ENCODE peak calls at places on chromosomes 6 and 20, in ten cellular contexts. D is right cardiac atrium, S is progenitor cell of endocrine pancreas, G is iris pigment epithelial cell, J is Kasumi-1, R is HEK293T, V is hypothalamus, W is left cardiac atrium, F is lower lobe of right lung, L is kidney. U is an unnamed sample.

GRCh38 chr6:157813191-157813590 is 9.9 kb upstream of the SNX9 start:
- DNase-seq in J (no peak), F (no peak), S (no peak), V (no peak), D (peak), L (no peak), G (no peak), R (no peak), W (no peak), U (peak)

GRCh38 chr6:108914235-108915022 is 66.2 kb downstream of the ARMC2 start:
- DNase-seq in R (peak), F (no peak), G (no peak), L (no peak), S (no peak), W (no peak), D (no peak), V (no peak), J (peak), U (no peak)

GRCh38 chr6:27847706-27848105 is 64.5 kb downstream of the OR2B2 start:
- DNase-seq in W (no peak), L (no peak), S (no peak), R (no peak), J (no peak), F (no peak), V (no peak), G (peak), D (no peak), U (no peak)

GRCh38 chr6:126625019-126625418 is 285.1 kb downstream of the CENPW start:
- DNase-seq in W (no peak), G (peak), L (no peak), J (peak), F (no peak), R (no peak), D (no peak), S (peak), V (no peak), U (no peak)

GRCh38 chr6:106702451-106703110 is 73.2 kb downstream of the QRSL1 start:
- DNase-seq in G (no peak), S (no peak), J (no peak), W (no peak), R (no peak), F (peak), L (no peak), D (no peak), V (no peak), U (no peak)

GRCh38 chr6:158083687-158084325 is 84.3 kb downstream of the SERAC1 start:
- DNase-seq in V (no peak), R (no peak), J (no peak), F (no peak), W (no peak), G (no peak), S (no peak), D (no peak), L (no peak), U (no peak)

GRCh38 chr20:57170343-57170742 is 96.1 kb downstream of the BMP7 start:
- DNase-seq in R (no peak), J (no peak), W (no peak), S (no peak), L (no peak), D (no peak), V (no peak), F (no peak), G (no peak), U (no peak)

GRCh38 chr20:58702859-58703648 is 10.5 kb downstream of the NPEPL1 start:
- DNase-seq in W (no peak), D (no peak), G (no peak), L (no peak), V (no peak), F (no peak), J (no peak), S (no peak), R (no peak), U (peak)

GRCh38 chr6:35236223-35236622 is 22.5 kb downstream of the SCUBE3 start:
- DNase-seq in V (no peak), L (no peak), W (no peak), S (no peak), G (no peak), J (no peak), D (no peak), R (no peak), F (no peak), U (no peak)

GRCh38 chr6:43977404-43978111 is 149.7 kb downstream of the MRPL14 start:
- DNase-seq in L (no peak), V (no peak), G (no peak), S (no peak), J (no peak), D (no peak), R (no peak), F (no peak), W (no peak), U (no peak)

GRCh38 chr20:34108616-34109174 is 3.3 kb downstream of the EIF2S2 start:
- DNase-seq in G (no peak), J (no peak), F (no peak), L (no peak), V (no peak), D (no peak), W (no peak), S (no peak), R (no peak), U (no peak)

GRCh38 chr6:42110683-42111082 is 31.7 kb downstream of the C6orf132 start:
- DNase-seq in V (no peak), W (no peak), J (no peak), R (no peak), G (no peak), D (no peak), S (no peak), L (no peak), F (no peak), U (no peak)

GRCh38 chr20:57143173-57143572 is 123.3 kb downstream of the BMP7 start:
- DNase-seq in G (no peak), D (no peak), J (no peak), W (no peak), F (no peak), L (no peak), S (no peak), V (no peak), R (no peak), U (no peak)

GRCh38 chr6:4374231-4374630 is 238.9 kb upstream of the ECI2 start:
- DNase-seq in J (no peak), W (no peak), R (no peak), F (no peak), S (no peak), L (no peak), G (no peak), V (no peak), D (no peak), U (no peak)

GRCh38 chr6:125986956-125987617 is 747 bp downstream of the TRMT11 start:
- DNase-seq in J (peak), L (no peak), W (no peak), V (no peak), D (no peak), G (peak), R (peak), S (no peak), F (no peak), U (no peak)

GRCh38 chr6:26550250-26550993 is 12.3 kb downstream of the HMGN4 start:
- DNase-seq in F (peak), R (no peak), L (peak), J (peak), D (peak), S (peak), G (peak), V (no peak), W (peak), U (peak)

GRCh38 chr20:31781945-31782344 is 37.2 kb upstream of the MYLK2 start:
- DNase-seq in R (no peak), V (no peak), S (no peak), D (no peak), W (no peak), G (peak), F (no peak), J (no peak), L (no peak), U (no peak)

GRCh38 chr20:58950603-58951002 is 30.5 kb upstream of the NELFCD start:
- DNase-seq in R (no peak), F (no peak), S (no peak), J (no peak), W (no peak), D (no peak), L (no peak), V (no peak), G (no peak), U (no peak)

GRCh38 chr6:43278524-43279078 is 19.5 kb upstream of the SLC22A7 start:
- DNase-seq in S (no peak), D (no peak), R (no peak), J (no peak), V (no peak), F (no peak), L (no peak), G (peak), W (no peak), U (no peak)

GRCh38 chr20:32247957-32248497 is 29.4 kb upstream of the KIF3B start:
- DNase-seq in W (no peak), D (no peak), S (no peak), F (no peak), L (peak), G (no peak), R (no peak), J (no peak), V (no peak), U (no peak)

GRCh38 chr20:54197621-54198604 is 10.0 kb upstream of the PFDN4 start:
- DNase-seq in R (no peak), D (no peak), V (no peak), G (peak), F (no peak), S (no peak), W (no peak), L (no peak), J (peak), U (no peak)

GRCh38 chr20:56766528-56766927 is 137.4 kb downstream of the TFAP2C start:
- DNase-seq in L (no peak), F (no peak), V (no peak), R (no peak), D (no peak), J (no peak), W (no peak), G (no peak), S (no peak), U (no peak)

GRCh38 chr6:55449219-55449618 is 122.0 kb downstream of the GFRAL start:
- DNase-seq in S (no peak), G (peak), R (peak), L (no peak), D (no peak), V (no peak), J (peak), F (no peak), W (no peak), U (no peak)

GRCh38 chr6:134381926-134382325 is 64.0 kb upstream of the SGK1 start:
- DNase-seq in R (no peak), D (no peak), G (no peak), F (no peak), V (no peak), S (no peak), L (no peak), J (no peak), W (no peak), U (no peak)

GRCh38 chr6:134983823-134984222 is 33.9 kb upstream of the ALDH8A1 start:
- DNase-seq in J (no peak), R (no peak), S (no peak), F (no peak), V (no peak), D (no peak), W (no peak), G (no peak), L (no peak), U (no peak)

GRCh38 chr20:44435630-44436335 is 39.9 kb upstream of the TTPAL start:
- DNase-seq in D (no peak), R (no peak), L (no peak), V (no peak), W (no peak), J (no peak), G (no peak), S (no peak), F (no peak), U (no peak)

GRCh38 chr6:162068340-162068739 is 659.2 kb downstream of the PRKN start:
- DNase-seq in S (no peak), D (no peak), V (no peak), G (no peak), F (no peak), R (no peak), W (no peak), J (no peak), L (no peak), U (no peak)

GRCh38 chr6:139522471-139523220 is 148.2 kb upstream of the CITED2 start:
- DNase-seq in V (no peak), J (no peak), G (peak), L (no peak), R (no peak), D (no peak), W (no peak), S (no peak), F (no peak), U (no peak)

GRCh38 chr20:32263398-32263954 is 14.0 kb upstream of the KIF3B start:
- DNase-seq in R (no peak), D (no peak), W (no peak), L (no peak), F (no peak), J (no peak), G (no peak), V (no peak), S (no peak), U (no peak)

GRCh38 chr20:34755367-34755766 is 51.2 kb downstream of the TP53INP2 start:
- DNase-seq in R (no peak), V (no peak), D (no peak), W (no peak), L (no peak), S (no peak), G (no peak), J (no peak), F (no peak), U (no peak)

GRCh38 chr6:170128811-170129681 is 161.8 kb downstream of the DLL1 start:
- DNase-seq in W (no peak), D (no peak), F (no peak), R (no peak), J (no peak), S (peak), L (peak), G (no peak), V (no peak), U (no peak)

U was measured in ovary.